ENCODE peak calls at places on chromosomes 1 and 21, in six cellular contexts. U is fibroblast of lung, Q is hepatocyte, Y is left ventricle myocardium inferior, I is testis, D is iPS DF 6.9. P is an unnamed sample.
A peak's percentile ranks its signal among the peaks of the same experiment; 100 is the strongest.

GRCh38 chr1:24909388-24909898 is 20.6 kb downstream of the RUNX3 start:
- DNase-seq in U (peak; percentile 59), Q (peak; percentile 82), Y (peak; percentile 41), I (peak; percentile 57), D (peak; percentile 81), P (peak; percentile 61)

GRCh38 chr1:26913754-26914619 is at the start of gene NR0B2:
- DNase-seq in U (no peak), Q (peak; percentile 90), Y (peak; percentile 67), I (no peak), D (no peak), P (peak; percentile 96)

GRCh38 chr21:23543334-23543733 is 2063.9 kb downstream of the MRPL39 start:
- DNase-seq in U (no peak), Q (no peak), Y (peak; percentile 40), I (peak; percentile 28), D (no peak), P (no peak)

GRCh38 chr1:230517326-230517725 is 91.2 kb upstream of the PGBD5 start:
- DNase-seq in U (no peak), Q (no peak), Y (no peak), I (no peak), D (no peak), P (no peak)

GRCh38 chr1:83850849-83851248 is 148.1 kb downstream of the TTLL7 start:
- DNase-seq in U (no peak), Q (peak; percentile 46), Y (no peak), I (no peak), D (no peak), P (no peak)

GRCh38 chr1:185864889-185865288 is 130.7 kb downstream of the HMCN1 start:
- DNase-seq in U (peak; percentile 74), Q (no peak), Y (no peak), I (no peak), D (no peak), P (no peak)

GRCh38 chr1:71049951-71050598 is 2.5 kb upstream of the PTGER3 start:
- DNase-seq in U (peak; percentile 77), Q (peak; percentile 80), Y (no peak), I (no peak), D (peak; percentile 63), P (no peak)

GRCh38 chr1:201016211-201016651 is 7.3 kb downstream of the KIF21B start:
- DNase-seq in U (peak; percentile 14), Q (peak; percentile 57), Y (peak; percentile 33), I (no peak), D (no peak), P (no peak)

GRCh38 chr1:39398278-39399010 is 93.0 kb upstream of the BMP8A start:
- DNase-seq in U (peak; percentile 95), Q (peak; percentile 84), Y (peak; percentile 40), I (peak; percentile 75), D (no peak), P (peak; percentile 59)

GRCh38 chr1:210635108-210635507 is 306.4 kb downstream of the HHAT start:
- DNase-seq in U (no peak), Q (no peak), Y (no peak), I (no peak), D (no peak), P (no peak)

GRCh38 chr1:2229921-2230700 is 2.0 kb downstream of the SKI start:
- DNase-seq in U (peak; percentile 50), Q (peak; percentile 49), Y (peak; percentile 50), I (peak; percentile 62), D (no peak), P (no peak)

GRCh38 chr1:2231667-2232254 is 3.6 kb downstream of the SKI start:
- DNase-seq in U (peak; percentile 81), Q (peak; percentile 72), Y (peak; percentile 82), I (peak; percentile 84), D (no peak), P (peak; percentile 76)

GRCh38 chr1:2229032-2229920 is 1.2 kb downstream of the SKI start:
- DNase-seq in U (peak; percentile 93), Q (peak; percentile 74), Y (peak; percentile 78), I (peak; percentile 72), D (no peak), P (peak; percentile 74)

GRCh38 chr1:2232255-2232915 is 4.3 kb downstream of the SKI start:
- DNase-seq in U (no peak), Q (no peak), Y (no peak), I (no peak), D (no peak), P (no peak)

GRCh38 chr1:2230781-2231666 is 2.9 kb downstream of the SKI start:
- DNase-seq in U (peak; percentile 18), Q (no peak), Y (no peak), I (peak; percentile 60), D (no peak), P (no peak)
- H3K4me1 ChIP-seq in U (peaks cover 27% of the 10 kb centered on the region), Q (peaks cover 69% of the 10 kb centered on the region), Y (peaks cover 83% of the 10 kb centered on the region), I (peaks cover 68% of the 10 kb centered on the region), D (peaks cover 19% of the 10 kb centered on the region), P (peaks cover 75% of the 10 kb centered on the region)

GRCh38 chr1:109579496-109579895 is 31.1 kb downstream of the GNAI3 start:
- DNase-seq in U (peak; percentile 63), Q (peak; percentile 29), Y (no peak), I (no peak), D (no peak), P (no peak)
- H3K36me3 ChIP-seq in U (peaks cover 2% of the 10 kb centered on the region), Q (no peaks in the 10 kb centered on the region), Y (peaks cover 64% of the 10 kb centered on the region), I (no peaks in the 10 kb centered on the region), D (no peaks in the 10 kb centered on the region), P (no peaks in the 10 kb centered on the region)

GRCh38 chr1:231663211-231663792 is 36.7 kb downstream of the DISC1 start:
- DNase-seq in U (peak; percentile 18), Q (no peak), Y (no peak), I (no peak), D (no peak), P (no peak)
- H3K27ac ChIP-seq in U (no peak overlapping the region), Q (no peak overlapping the region), Y (no peak overlapping the region), I (no peak overlapping the region), D (no peak overlapping the region), P (no peak overlapping the region)

GRCh38 chr1:109569323-109569722 is 20.9 kb downstream of the GNAI3 start:
- DNase-seq in U (no peak), Q (no peak), Y (no peak), I (no peak), D (no peak), P (no peak)

GRCh38 chr1:109573785-109574184 is 25.4 kb downstream of the GNAI3 start:
- DNase-seq in U (no peak), Q (no peak), Y (no peak), I (no peak), D (no peak), P (no peak)

GRCh38 chr1:109566982-109567381 is 18.6 kb downstream of the GNAI3 start:
- DNase-seq in U (no peak), Q (no peak), Y (no peak), I (no peak), D (no peak), P (no peak)

GRCh38 chr1:109567823-109568222 is 19.4 kb downstream of the GNAI3 start:
- DNase-seq in U (no peak), Q (no peak), Y (no peak), I (no peak), D (no peak), P (no peak)

GRCh38 chr1:109570414-109570813 is 22.0 kb downstream of the GNAI3 start:
- DNase-seq in U (no peak), Q (peak; percentile 39), Y (no peak), I (no peak), D (no peak), P (no peak)
- H3K4me1 ChIP-seq in U (no peaks in the 10 kb centered on the region), Q (peaks cover 45% of the 10 kb centered on the region), Y (peaks cover 88% of the 10 kb centered on the region), I (peaks cover 4% of the 10 kb centered on the region), D (no peaks in the 10 kb centered on the region), P (peaks cover 83% of the 10 kb centered on the region)

DNA sequence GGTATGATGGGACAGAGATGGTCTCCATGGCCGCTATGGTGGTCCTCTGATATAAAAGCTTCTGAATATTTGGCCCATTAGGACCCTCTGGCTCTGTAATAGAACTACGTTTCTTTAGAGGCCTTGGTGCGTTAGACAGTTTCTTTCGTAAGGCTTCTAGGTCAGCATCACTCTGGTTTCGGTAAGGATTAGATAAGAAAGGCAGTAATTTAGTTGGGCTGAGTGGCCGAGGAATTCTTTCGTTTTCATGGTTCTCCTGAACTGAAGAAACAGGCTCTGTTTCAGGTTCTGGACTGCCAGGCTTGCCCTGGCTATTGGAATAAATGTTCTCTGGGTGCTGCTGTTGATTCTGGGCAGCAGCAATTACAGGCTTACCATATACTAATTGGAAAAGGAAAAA is 49.5 kb downstream of the TP53BP2 start:
- DNase-seq in U (no peak), Q (no peak), Y (no peak), I (no peak), D (no peak), P (no peak)
- H3K36me3 ChIP-seq in U (peaks cover 12% of the 10 kb centered on the region), Q (no peaks in the 10 kb centered on the region), Y (peaks cover 84% of the 10 kb centered on the region), I (no peaks in the 10 kb centered on the region), D (peaks cover 15% of the 10 kb centered on the region), P (peaks cover 78% of the 10 kb centered on the region)

GRCh38 chr1:89953072-89953626 is 41.8 kb upstream of the ZNF326 start:
- DNase-seq in U (peak; percentile 77), Q (peak; percentile 67), Y (no peak), I (no peak), D (no peak), P (peak; percentile 36)
- H3K27ac ChIP-seq in U (peak overlapping the region; percentile 92), Q (peak overlapping the region; percentile 50), Y (no peak overlapping the region), I (no peak overlapping the region), D (no peak overlapping the region), P (no peak overlapping the region)

GRCh38 chr1:2588661-2589330 is 2.2 kb downstream of the PRXL2B start:
- DNase-seq in U (no peak), Q (no peak), Y (no peak), I (no peak), D (no peak), P (no peak)

GRCh38 chr1:2587860-2588571 is 1.4 kb downstream of the PRXL2B start:
- DNase-seq in U (no peak), Q (no peak), Y (no peak), I (no peak), D (no peak), P (no peak)

GRCh38 chr1:2591233-2591580 is 4.6 kb downstream of the PRXL2B start:
- DNase-seq in U (no peak), Q (no peak), Y (no peak), I (no peak), D (no peak), P (no peak)

GRCh38 chr1:2590233-2591141 is 3.9 kb downstream of the PRXL2B start:
- DNase-seq in U (no peak), Q (no peak), Y (no peak), I (no peak), D (no peak), P (no peak)

DNA sequence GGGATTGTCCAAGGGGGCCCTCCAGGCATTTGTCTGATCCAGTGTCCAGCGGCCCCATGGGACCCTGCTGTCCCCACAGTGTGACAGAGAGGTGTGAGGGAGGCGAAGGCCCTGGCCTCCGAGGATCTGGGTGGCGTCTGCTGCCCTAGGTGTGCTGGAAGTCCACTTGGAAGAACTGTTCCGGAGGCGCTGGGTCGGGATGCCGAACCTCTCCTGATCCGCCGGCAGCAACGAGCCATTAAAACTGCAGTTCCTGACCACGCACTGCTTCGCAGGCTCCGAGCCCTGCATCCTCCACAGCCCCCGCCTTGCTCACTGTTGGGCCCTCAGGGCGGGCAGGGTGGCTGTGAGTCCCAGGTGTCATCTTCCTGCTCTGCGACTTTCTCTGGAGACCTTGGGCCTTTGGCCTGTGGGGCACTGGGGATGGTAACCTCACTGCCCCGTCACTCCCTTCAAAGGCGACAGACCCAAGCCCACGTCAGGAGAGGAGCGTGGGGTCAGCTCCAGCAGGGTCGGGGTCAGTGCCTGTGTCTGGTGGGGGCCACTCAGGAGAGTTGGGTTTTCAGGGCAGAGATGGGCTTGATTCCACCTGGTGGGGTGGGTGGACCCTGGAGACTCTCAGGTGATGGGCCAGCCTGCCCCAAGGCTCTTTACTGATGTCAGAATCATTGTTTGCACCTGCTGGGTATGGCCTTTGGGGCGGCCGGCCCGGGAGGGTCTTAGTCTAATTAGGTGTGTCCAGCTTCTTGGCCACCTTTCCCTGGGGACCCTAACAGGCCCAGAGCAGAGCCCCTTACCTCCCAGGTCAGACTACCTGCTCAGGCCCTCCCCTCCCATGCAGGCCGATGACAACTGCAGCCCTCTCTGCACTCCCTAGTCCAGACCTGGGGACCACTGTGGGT is 3.0 kb downstream of the PRXL2B start:
- DNase-seq in U (no peak), Q (no peak), Y (no peak), I (no peak), D (no peak), P (no peak)
- H3K4me1 ChIP-seq in U (peaks cover 8% of the 10 kb centered on the region), Q (peaks cover 8% of the 10 kb centered on the region), Y (peaks cover 47% of the 10 kb centered on the region), I (peaks cover 25% of the 10 kb centered on the region), D (peaks cover 6% of the 10 kb centered on the region), P (peaks cover 52% of the 10 kb centered on the region)

P was measured in stomach.